ENCODE peak calls at places on chromosomes 4 and X, in eight cellular contexts. Z, F, N, E, P, M, J and I are unnamed samples.

GRCh38 chr4:175971393-175972179 is 94.1 kb upstream of the WDR17 start:
- DNase-seq in Z (no peak), F (no peak), N (no peak), E (no peak), P (no peak), M (no peak), J (peak), I (no peak)

GRCh38 chr4:139392797-139393196 is 61.1 kb upstream of the RAB33B start:
- DNase-seq in Z (no peak), F (no peak), N (no peak), E (no peak), P (no peak), M (no peak), J (peak), I (no peak)

GRCh38 chrX:53262189-53262917 is 19.0 kb downstream of the IQSEC2 start:
- DNase-seq in Z (no peak), F (no peak), N (no peak), E (no peak), P (no peak), M (no peak), J (no peak), I (no peak)

GRCh38 chr4:38360201-38360600 is 303.8 kb upstream of the KLF3 start:
- DNase-seq in Z (no peak), F (no peak), N (no peak), E (no peak), P (no peak), M (no peak), J (no peak), I (no peak)

GRCh38 chrX:31199770-31200114 is 127.9 kb upstream of the FTHL17 start:
- DNase-seq in Z (no peak), F (no peak), N (no peak), E (no peak), P (no peak), M (no peak), J (no peak), I (no peak)

GRCh38 chr4:138204507-138204906 is 37.6 kb downstream of the SLC7A11 start:
- DNase-seq in Z (no peak), F (no peak), N (peak), E (no peak), P (no peak), M (no peak), J (no peak), I (no peak)

GRCh38 chr4:2082118-2082517 is 23.0 kb downstream of the NAT8L start:
- DNase-seq in Z (no peak), F (no peak), N (no peak), E (no peak), P (no peak), M (no peak), J (no peak), I (peak)

GRCh38 chr4:98514930-98515809 is 143.2 kb downstream of the TSPAN5 start:
- DNase-seq in Z (no peak), F (no peak), N (no peak), E (no peak), P (no peak), M (no peak), J (peak), I (no peak)

GRCh38 chr4:108191269-108191914 is 22.7 kb upstream of the LEF1 start:
- DNase-seq in Z (no peak), F (no peak), N (no peak), E (no peak), P (no peak), M (no peak), J (no peak), I (no peak)

GRCh38 chr4:8495803-8496202 is 55.2 kb downstream of the TRMT44 start:
- DNase-seq in Z (no peak), F (no peak), N (no peak), E (no peak), P (no peak), M (no peak), J (no peak), I (peak)

GRCh38 chrX:130734713-130735112 is 168.3 kb downstream of the ENOX2 start:
- DNase-seq in Z (no peak), F (no peak), N (no peak), E (no peak), P (no peak), M (no peak), J (no peak), I (no peak)

GRCh38 chr4:94497690-94498089 is 45.9 kb downstream of the PDLIM5 start:
- DNase-seq in Z (no peak), F (no peak), N (no peak), E (no peak), P (no peak), M (no peak), J (no peak), I (no peak)

GRCh38 chrX:77160301-77160700 is 286.9 kb upstream of the FGF16 start:
- DNase-seq in Z (peak), F (peak), N (no peak), E (peak), P (peak), M (no peak), J (peak), I (no peak)

GRCh38 chr4:77593993-77594392 is 11.6 kb upstream of the CXCL13 start:
- DNase-seq in Z (no peak), F (no peak), N (no peak), E (no peak), P (no peak), M (no peak), J (peak), I (peak)

GRCh38 chr4:182126096-182126495 is 117.1 kb upstream of the TENM3 start:
- DNase-seq in Z (peak), F (no peak), N (no peak), E (no peak), P (no peak), M (no peak), J (no peak), I (peak)

GRCh38 chrX:132483523-132483922 is 5.3 kb downstream of the MBNL3 start:
- DNase-seq in Z (no peak), F (no peak), N (no peak), E (no peak), P (no peak), M (no peak), J (no peak), I (no peak)

GRCh38 chrX:111386884-111387283 is 25.1 kb downstream of the DCX start:
- DNase-seq in Z (no peak), F (no peak), N (no peak), E (no peak), P (no peak), M (no peak), J (no peak), I (no peak)

GRCh38 chr4:33073811-33074210 is 2353.6 kb downstream of the PCDH7 start:
- DNase-seq in Z (peak), F (no peak), N (no peak), E (no peak), P (no peak), M (no peak), J (peak), I (no peak)

GRCh38 chrX:74119016-74119910 is 184.7 kb upstream of the ZCCHC13 start:
- DNase-seq in Z (peak), F (no peak), N (peak), E (peak), P (no peak), M (no peak), J (peak), I (no peak)

GRCh38 chr4:15765910-15766703 is 12.0 kb upstream of the CD38 start:
- DNase-seq in Z (no peak), F (no peak), N (no peak), E (no peak), P (peak), M (no peak), J (no peak), I (no peak)

GRCh38 chr4:110396963-110397362 is 79.0 kb upstream of the ENPEP start:
- DNase-seq in Z (no peak), F (no peak), N (no peak), E (no peak), P (no peak), M (no peak), J (no peak), I (no peak)